ENCODE peak calls at places on chromosomes 11 and 22, in four cellular contexts. P is progenitor cell of endocrine pancreas; S is sigmoid colon; Q is activated CD4-positive, alpha-beta T cell treated with anti-CD3 and anti-CD28 coated beads for 24 hours. Y is an unnamed sample.

GRCh38 chr22:47587361-47587760 is 824.9 kb downstream of the TBC1D22A start:
- DNase-seq in Q (no peak), S (peak), P (no peak), Y (no peak)

GRCh38 chr11:134657631-134658030 is 245.6 kb upstream of the B3GAT1 start:
- DNase-seq in S (peak), Q (no peak), P (no peak), Y (no peak)

GRCh38 chr11:74570266-74571061 is 21.9 kb upstream of the POLD3 start:
- DNase-seq in S (no peak), P (no peak), Q (no peak), Y (no peak)

GRCh38 chr11:446886-447285 is 3.2 kb upstream of the PTDSS2 start:
- DNase-seq in Q (no peak), S (no peak), P (no peak), Y (peak)

GRCh38 chr22:46052801-46053562 is 76.0 kb upstream of the WNT7B start:
- DNase-seq in Q (no peak), S (peak), P (no peak), Y (peak)

GRCh38 chr11:68140496-68141246 is 19.5 kb upstream of the CHKA start:
- DNase-seq in S (no peak), Q (no peak), P (no peak), Y (no peak)

GRCh38 chr22:29626497-29627195 is 23.2 kb downstream of the NF2 start:
- DNase-seq in Q (no peak), P (no peak), S (no peak), Y (no peak)

GRCh38 chr22:20920881-20921203 is 3.6 kb downstream of the CRKL start:
- DNase-seq in P (no peak), Q (no peak), S (no peak), Y (no peak)

GRCh38 chr22:24025475-24025874 is 14.4 kb downstream of the CABIN1 start:
- DNase-seq in S (no peak), Q (no peak), P (no peak), Y (no peak)

GRCh38 chr11:128328955-128329551 is 258.3 kb downstream of the ETS1 start:
- DNase-seq in P (no peak), Q (no peak), S (no peak), Y (peak)

GRCh38 chr22:43427296-43428004 is 15.6 kb downstream of the MPPED1 start:
- DNase-seq in P (no peak), S (no peak), Q (no peak), Y (peak)

GRCh38 chr22:39392341-39392948 is 7.1 kb upstream of the TAB1 start:
- DNase-seq in S (no peak), Q (no peak), P (no peak), Y (no peak)

GRCh38 chr11:65849366-65849765 is 8.6 kb downstream of the CFL1 start:
- DNase-seq in P (no peak), S (no peak), Q (no peak), Y (no peak)

GRCh38 chr22:44266811-44267760 is 45.7 kb downstream of the SHISAL1 start:
- DNase-seq in Q (no peak), S (no peak), P (no peak), Y (no peak)

GRCh38 chr22:17057959-17058814 is 26.6 kb upstream of the IL17RA start:
- DNase-seq in Q (peak), P (peak), S (peak), Y (peak)

GRCh38 chr11:40139507-40139906 is 1319.9 kb downstream of the LRRC4C start:
- DNase-seq in S (no peak), P (no peak), Q (no peak), Y (no peak)

GRCh38 chr22:19289475-19290161 is 1.9 kb downstream of the CLTCL1 start:
- DNase-seq in P (no peak), Q (no peak), S (no peak), Y (no peak)

GRCh38 chr11:34439521-34440258 is 956 bp downstream of the CAT start:
- DNase-seq in P (no peak), S (no peak), Q (no peak), Y (no peak)

GRCh38 chr11:118820412-118821357 is 29.7 kb upstream of the DDX6 start:
- DNase-seq in P (no peak), S (peak), Q (no peak), Y (peak)

GRCh38 chr11:130300567-130300966 is 14.2 kb downstream of the ZBTB44 start:
- DNase-seq in S (no peak), Q (no peak), P (no peak), Y (no peak)

GRCh38 chr11:75563978-75564552 is 2.0 kb downstream of the SERPINH1 start:
- DNase-seq in P (peak), Q (no peak), S (peak), Y (peak)

GRCh38 chr11:106624377-106624776 is 393.9 kb downstream of the GUCY1A2 start:
- DNase-seq in Q (no peak), S (no peak), P (no peak), Y (no peak)

GRCh38 chr11:10488121-10488580 is 33.1 kb downstream of the AMPD3 start:
- DNase-seq in Q (no peak), P (no peak), S (no peak), Y (no peak)

GRCh38 chr11:121899534-121899933 is 216.5 kb downstream of the BLID start:
- DNase-seq in S (no peak), Q (no peak), P (no peak), Y (no peak)

GRCh38 chr11:129117595-129118350 is 74.4 kb downstream of the ARHGAP32 start:
- DNase-seq in P (no peak), S (no peak), Q (peak), Y (no peak)

GRCh38 chr11:72744474-72744873 is 7.7 kb downstream of the ARAP1 start:
- DNase-seq in S (no peak), Q (no peak), P (no peak), Y (peak)

GRCh38 chr11:76919887-76920746 is 59.4 kb downstream of the ACER3 start:
- DNase-seq in S (peak), Q (peak), P (peak), Y (peak)

Y was measured in psoas muscle.